ENCODE peak calls at places on chromosomes 4 and X, in five cellular contexts. C, N, L, F and P are unnamed samples.

GRCh38 chrX:57906790-57907189 is 3.5 kb downstream of the ZXDA start:
- DNase-seq in C (no peak), N (no peak), L (no peak), F (no peak), P (no peak)

GRCh38 chrX:67780694-67781109 is 236.9 kb downstream of the AR start:
- DNase-seq in C (no peak), N (no peak), L (peak; percentile 74), F (peak; percentile 64), P (no peak)

GRCh38 chr4:99633772-99634171 is 23.9 kb downstream of the C4orf54 start:
- DNase-seq in C (no peak), N (no peak), L (no peak), F (peak; percentile 72), P (no peak)

GRCh38 chr4:55312491-55313101 is 33.4 kb upstream of the SRD5A3 start:
- DNase-seq in C (no peak), N (no peak), L (no peak), F (peak; percentile 65), P (no peak)

GRCh38 chr4:66300336-66300934 is 630.1 kb upstream of the EPHA5 start:
- DNase-seq in C (no peak), N (no peak), L (no peak), F (no peak), P (no peak)

GRCh38 chr4:78661923-78662521 is 110.5 kb downstream of the ANXA3 start:
- DNase-seq in C (no peak), N (no peak), L (no peak), F (no peak), P (no peak)

GRCh38 chr4:183350317-183351071 is 28.3 kb upstream of the CLDN24 start:
- DNase-seq in C (no peak), N (no peak), L (no peak), F (peak; percentile 30), P (no peak)

GRCh38 chrX:74536142-74537010 is 78.0 kb downstream of the RLIM start:
- DNase-seq in C (peak; percentile 58), N (peak; percentile 22), L (peak; percentile 80), F (peak; percentile 88), P (no peak)

GRCh38 chrX:13587791-13588477 is 18.5 kb downstream of the EGFL6 start:
- DNase-seq in C (no peak), N (no peak), L (no peak), F (no peak), P (no peak)

GRCh38 chr4:1369484-1370079 is 22.6 kb downstream of the UVSSA start:
- DNase-seq in C (no peak), N (no peak), L (peak; percentile 8), F (no peak), P (no peak)